ENCODE peak calls at places on chromosomes 3 and 15, in eight cellular contexts. H, T, S, P, L, Y, J and M are unnamed samples.

GRCh38 chr3:119536757-119537156 is 22.7 kb downstream of the CD80 start:
- DNase-seq in Y (no peak), P (no peak), T (no peak), J (no peak), H (no peak), L (no peak), S (no peak), M (no peak)

GRCh38 chr15:78051622-78052405 is 25.7 kb downstream of the TBC1D2B start:
- DNase-seq in S (no peak), J (no peak), H (no peak), P (no peak), T (no peak), Y (no peak), L (peak), M (no peak)

GRCh38 chr3:8280161-8280560 is 221.5 kb upstream of the LMCD1 start:
- DNase-seq in H (no peak), S (no peak), T (peak), L (no peak), J (no peak), Y (no peak), P (no peak), M (no peak)

GRCh38 chr3:67578416-67578815 is 76.0 kb downstream of the SUCLG2 start:
- DNase-seq in J (no peak), H (no peak), S (no peak), Y (no peak), T (peak), L (no peak), P (no peak), M (no peak)

GRCh38 chr15:92715753-92716152 is 60.2 kb upstream of the FAM174B start:
- DNase-seq in L (no peak), S (no peak), H (no peak), J (no peak), T (peak), P (no peak), Y (no peak), M (no peak)

GRCh38 chr3:45109736-45110135 is 36.4 kb downstream of the CDCP1 start:
- DNase-seq in H (no peak), P (no peak), S (no peak), Y (no peak), J (no peak), L (no peak), T (no peak), M (no peak)

GRCh38 chr3:183369626-183370025 is 58.8 kb downstream of the MCF2L2 start:
- DNase-seq in P (no peak), S (no peak), Y (no peak), T (no peak), L (no peak), J (no peak), H (no peak), M (no peak)

GRCh38 chr15:76340802-76341365 is 4.3 kb downstream of the ISL2 start:
- DNase-seq in P (no peak), L (no peak), H (no peak), Y (no peak), T (peak), S (no peak), J (no peak), M (peak)

GRCh38 chr3:3015472-3016089 is 94.6 kb downstream of the IL5RA start:
- DNase-seq in T (peak), L (peak), P (peak), S (no peak), Y (no peak), J (no peak), H (no peak), M (no peak)

GRCh38 chr3:40875581-40875980 is 323.7 kb upstream of the CTNNB1 start:
- DNase-seq in S (no peak), H (no peak), T (no peak), Y (no peak), P (no peak), L (no peak), J (no peak), M (no peak)

GRCh38 chr3:127418560-127419099 is 130.8 kb upstream of the PRR20G start:
- DNase-seq in T (no peak), P (no peak), J (no peak), Y (no peak), H (no peak), S (no peak), L (no peak), M (peak)

GRCh38 chr3:7461202-7461825 is 600.4 kb downstream of the GRM7 start:
- DNase-seq in H (no peak), J (no peak), P (no peak), L (no peak), S (no peak), T (no peak), Y (no peak), M (no peak)

GRCh38 chr3:11601446-11602241 is 42.1 kb downstream of the VGLL4 start:
- DNase-seq in L (no peak), H (no peak), Y (no peak), S (no peak), T (no peak), J (no peak), P (peak), M (no peak)

GRCh38 chr15:29827421-29827820 is 5.2 kb upstream of the TJP1 start:
- DNase-seq in H (no peak), J (no peak), P (no peak), Y (no peak), S (no peak), T (no peak), L (no peak), M (no peak)

GRCh38 chr3:126971891-126972351 is 11.0 kb upstream of the PLXNA1 start:
- DNase-seq in J (no peak), H (no peak), S (no peak), T (peak), Y (no peak), L (no peak), P (no peak), M (no peak)